ENCODE peak calls at places on chromosomes 1 and 21, in five cellular contexts. One of them, this sample, is unnamed. For H3K4me1 and H3K27me3, the result is how much of the 10 kb centered on the place peaks cover.

GRCh38 chr1:89605692-89606091 is 27.2 kb upstream of the LRRC8C start:
- DNase-seq in left ventricle myocardium inferior: no peak
- DNase-seq in adrenal gland: peak
- DNase-seq in sigmoid colon: no peak
- DNase-seq in endodermal cell: no peak
- DNase-seq in this sample: no peak

GRCh38 chr1:156241311-156241811 is 623 bp upstream of the BGLAP start:
- DNase-seq in left ventricle myocardium inferior: no peak
- DNase-seq in adrenal gland: no peak
- DNase-seq in sigmoid colon: no peak
- DNase-seq in endodermal cell: no peak
- DNase-seq in this sample: no peak

GRCh38 chr1:6454856-6455751 is 10.9 kb downstream of the TNFRSF25 start:
- DNase-seq in left ventricle myocardium inferior: no peak
- DNase-seq in adrenal gland: no peak
- DNase-seq in sigmoid colon: no peak
- DNase-seq in endodermal cell: peak
- DNase-seq in this sample: no peak

GRCh38 chr21:35559128-35559831 is 501.0 kb downstream of the SETD4 start:
- DNase-seq in left ventricle myocardium inferior: no peak
- DNase-seq in adrenal gland: peak
- DNase-seq in sigmoid colon: no peak
- DNase-seq in endodermal cell: no peak
- DNase-seq in this sample: no peak

GRCh38 chr1:225746361-225747179 is 31.1 kb upstream of the SRP9 start:
- DNase-seq in left ventricle myocardium inferior: peak
- DNase-seq in adrenal gland: peak
- DNase-seq in sigmoid colon: peak
- DNase-seq in endodermal cell: peak
- DNase-seq in this sample: peak

GRCh38 chr1:201555593-201555945 is 16.6 kb downstream of the NAV1 start:
- DNase-seq in left ventricle myocardium inferior: no peak
- DNase-seq in adrenal gland: no peak
- DNase-seq in sigmoid colon: peak
- DNase-seq in endodermal cell: peak
- DNase-seq in this sample: peak

GRCh38 chr21:33461538-33462250 is 18.1 kb downstream of the TMEM50B start:
- DNase-seq in left ventricle myocardium inferior: no peak
- DNase-seq in adrenal gland: no peak
- DNase-seq in sigmoid colon: no peak
- DNase-seq in endodermal cell: no peak
- DNase-seq in this sample: no peak

GRCh38 chr1:176515310-176515709 is 52.3 kb downstream of the PAPPA2 start:
- DNase-seq in left ventricle myocardium inferior: no peak
- DNase-seq in adrenal gland: no peak
- DNase-seq in sigmoid colon: no peak
- DNase-seq in endodermal cell: no peak
- DNase-seq in this sample: no peak

GRCh38 chr1:228004331-228004871 is 2.4 kb upstream of the WNT3A start:
- DNase-seq in left ventricle myocardium inferior: no peak
- DNase-seq in adrenal gland: no peak
- DNase-seq in sigmoid colon: peak
- DNase-seq in endodermal cell: peak
- DNase-seq in this sample: peak

GRCh38 chr1:20255666-20256065 is 35.0 kb upstream of the VWA5B1 start:
- DNase-seq in left ventricle myocardium inferior: no peak
- DNase-seq in adrenal gland: no peak
- DNase-seq in sigmoid colon: no peak
- DNase-seq in endodermal cell: peak
- DNase-seq in this sample: no peak

GRCh38 chr1:14135070-14135469 is 435.1 kb downstream of the PRDM2 start:
- DNase-seq in left ventricle myocardium inferior: no peak
- DNase-seq in adrenal gland: no peak
- DNase-seq in sigmoid colon: no peak
- DNase-seq in endodermal cell: no peak
- DNase-seq in this sample: no peak

GRCh38 chr1:162022626-162023025 is 1.0 kb downstream of the OLFML2B start:
- DNase-seq in left ventricle myocardium inferior: no peak
- DNase-seq in adrenal gland: no peak
- DNase-seq in sigmoid colon: no peak
- DNase-seq in endodermal cell: peak
- DNase-seq in this sample: no peak

GRCh38 chr21:23162213-23162946 is 2164.2 kb downstream of the NCAM2 start:
- DNase-seq in left ventricle myocardium inferior: no peak
- DNase-seq in adrenal gland: no peak
- DNase-seq in sigmoid colon: no peak
- DNase-seq in endodermal cell: no peak
- DNase-seq in this sample: no peak

GRCh38 chr1:20666804-20667203 is 5.6 kb upstream of the DDOST start:
- DNase-seq in left ventricle myocardium inferior: no peak
- DNase-seq in adrenal gland: no peak
- DNase-seq in sigmoid colon: no peak
- DNase-seq in endodermal cell: no peak
- DNase-seq in this sample: no peak

GRCh38 chr1:100773444-100773843 is 53.9 kb downstream of the VCAM1 start:
- DNase-seq in left ventricle myocardium inferior: no peak
- DNase-seq in adrenal gland: no peak
- DNase-seq in sigmoid colon: no peak
- DNase-seq in endodermal cell: no peak
- DNase-seq in this sample: no peak

GRCh38 chr1:114618606-114619005 is 37.2 kb upstream of the BCAS2 start:
- DNase-seq in left ventricle myocardium inferior: no peak
- DNase-seq in adrenal gland: no peak
- DNase-seq in sigmoid colon: no peak
- DNase-seq in endodermal cell: no peak
- DNase-seq in this sample: no peak

GRCh38 chr1:159076753-159077656 is at the start of gene AIM2:
- DNase-seq in left ventricle myocardium inferior: no peak
- DNase-seq in adrenal gland: no peak
- DNase-seq in sigmoid colon: no peak
- DNase-seq in endodermal cell: no peak
- DNase-seq in this sample: peak

GRCh38 chr1:71080178-71080781 is 555 bp downstream of the ZRANB2 start:
- DNase-seq in left ventricle myocardium inferior: no peak
- DNase-seq in adrenal gland: peak
- DNase-seq in sigmoid colon: no peak
- DNase-seq in endodermal cell: no peak
- DNase-seq in this sample: no peak

GRCh38 chr1:36287595-36287994 is 18.6 kb upstream of the SH3D21 start:
- DNase-seq in left ventricle myocardium inferior: no peak
- DNase-seq in adrenal gland: no peak
- DNase-seq in sigmoid colon: no peak
- DNase-seq in endodermal cell: no peak
- DNase-seq in this sample: no peak

GRCh38 chr21:21898801-21899200 is 900.6 kb downstream of the NCAM2 start:
- DNase-seq in left ventricle myocardium inferior: no peak
- DNase-seq in adrenal gland: no peak
- DNase-seq in sigmoid colon: no peak
- DNase-seq in endodermal cell: no peak
- DNase-seq in this sample: no peak

GRCh38 chr1:117674521-117675400 is 68.9 kb downstream of the TENT5C start:
- DNase-seq in left ventricle myocardium inferior: no peak
- DNase-seq in adrenal gland: no peak
- DNase-seq in sigmoid colon: no peak
- DNase-seq in endodermal cell: peak
- DNase-seq in this sample: no peak

GRCh38 chr1:38991638-38992449 is 768 bp downstream of the AKIRIN1 start:
- DNase-seq in left ventricle myocardium inferior: peak
- DNase-seq in adrenal gland: peak
- DNase-seq in sigmoid colon: peak
- DNase-seq in endodermal cell: peak
- DNase-seq in this sample: peak

GRCh38 chr1:171434717-171435346 is 50.5 kb upstream of the PRRC2C start:
- DNase-seq in left ventricle myocardium inferior: no peak
- DNase-seq in adrenal gland: peak
- DNase-seq in sigmoid colon: peak
- DNase-seq in endodermal cell: no peak
- DNase-seq in this sample: no peak

GRCh38 chr21:25561668-25562641 is 45.3 kb downstream of the MRPL39 start:
- DNase-seq in left ventricle myocardium inferior: peak
- DNase-seq in adrenal gland: peak
- DNase-seq in sigmoid colon: peak
- DNase-seq in endodermal cell: peak
- DNase-seq in this sample: peak

GRCh38 chr21:38925923-38926322 is 120.2 kb downstream of the ETS2 start:
- DNase-seq in left ventricle myocardium inferior: peak
- DNase-seq in adrenal gland: peak
- DNase-seq in sigmoid colon: peak
- DNase-seq in endodermal cell: no peak
- DNase-seq in this sample: no peak

GRCh38 chr1:199780091-199780490 is 247.4 kb upstream of the NR5A2 start:
- DNase-seq in left ventricle myocardium inferior: no peak
- DNase-seq in adrenal gland: no peak
- DNase-seq in sigmoid colon: no peak
- DNase-seq in endodermal cell: no peak
- DNase-seq in this sample: no peak

GRCh38 chr1:42941640-42942330 is 16.9 kb downstream of the SLC2A1 start:
- DNase-seq in left ventricle myocardium inferior: peak
- DNase-seq in adrenal gland: peak
- DNase-seq in sigmoid colon: peak
- DNase-seq in endodermal cell: peak
- DNase-seq in this sample: peak

GRCh38 chr1:153880962-153881361 is 41.8 kb downstream of the GATAD2B start:
- DNase-seq in left ventricle myocardium inferior: peak
- DNase-seq in adrenal gland: peak
- DNase-seq in sigmoid colon: peak
- DNase-seq in endodermal cell: no peak
- DNase-seq in this sample: peak

GRCh38 chr1:162003061-162003824 is 20.4 kb downstream of the OLFML2B start:
- DNase-seq in left ventricle myocardium inferior: no peak
- DNase-seq in adrenal gland: peak
- DNase-seq in sigmoid colon: peak
- DNase-seq in endodermal cell: peak
- DNase-seq in this sample: no peak

GRCh38 chr1:31216016-31216415 is 23.7 kb downstream of the NKAIN1 start:
- DNase-seq in left ventricle myocardium inferior: peak
- DNase-seq in adrenal gland: peak
- DNase-seq in sigmoid colon: no peak
- DNase-seq in endodermal cell: peak
- DNase-seq in this sample: no peak

GRCh38 chr1:2060082-2060481 is 9.9 kb downstream of the PRKCZ start:
- DNase-seq in left ventricle myocardium inferior: no peak
- DNase-seq in adrenal gland: no peak
- DNase-seq in sigmoid colon: no peak
- DNase-seq in endodermal cell: no peak
- DNase-seq in this sample: peak

GRCh38 chr1:229107302-229107815 is 163.6 kb upstream of the RAB4A start:
- DNase-seq in left ventricle myocardium inferior: no peak
- DNase-seq in adrenal gland: no peak
- DNase-seq in sigmoid colon: peak
- DNase-seq in endodermal cell: peak
- DNase-seq in this sample: no peak

GRCh38 chr1:152743371-152744145 is 14.3 kb upstream of the KPRP start:
- DNase-seq in left ventricle myocardium inferior: no peak
- DNase-seq in adrenal gland: no peak
- DNase-seq in sigmoid colon: no peak
- DNase-seq in endodermal cell: no peak
- DNase-seq in this sample: no peak

GRCh38 chr1:245986404-245987221 is 520.5 kb downstream of the SMYD3 start:
- DNase-seq in left ventricle myocardium inferior: no peak
- DNase-seq in adrenal gland: no peak
- DNase-seq in sigmoid colon: no peak
- DNase-seq in endodermal cell: no peak
- DNase-seq in this sample: no peak

GRCh38 chr21:45431781-45432572 is 27.0 kb downstream of the COL18A1 start:
- DNase-seq in left ventricle myocardium inferior: no peak
- DNase-seq in adrenal gland: no peak
- DNase-seq in sigmoid colon: no peak
- DNase-seq in endodermal cell: no peak
- DNase-seq in this sample: no peak
- H3K4me1 ChIP-seq in left ventricle myocardium inferior: half or more
- H3K4me1 ChIP-seq in adrenal gland: under half
- H3K4me1 ChIP-seq in sigmoid colon: half or more
- H3K4me1 ChIP-seq in endodermal cell: under half
- H3K4me1 ChIP-seq in this sample: under half

DNA sequence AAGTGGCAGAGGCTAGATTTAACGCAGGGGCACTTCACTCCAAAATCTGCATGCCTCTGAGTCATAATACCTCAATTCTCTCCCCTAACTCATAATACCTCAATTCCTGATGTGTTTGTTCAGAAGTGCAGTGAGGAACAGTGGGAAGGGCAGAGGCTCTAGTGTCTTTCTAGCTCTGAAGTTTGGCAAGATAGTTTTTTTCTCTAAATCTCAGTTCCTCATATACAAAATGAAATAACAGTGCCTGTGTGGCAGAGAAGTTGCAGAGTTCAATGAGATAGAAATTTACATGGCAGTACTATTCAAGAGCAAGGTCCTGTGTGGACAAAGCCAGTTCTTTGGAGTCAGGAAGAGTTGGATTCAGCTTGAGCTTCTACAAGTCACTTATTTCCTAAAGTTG is 9.8 kb downstream of the JUN start:
- DNase-seq in left ventricle myocardium inferior: no peak
- DNase-seq in adrenal gland: no peak
- DNase-seq in sigmoid colon: no peak
- DNase-seq in endodermal cell: no peak
- DNase-seq in this sample: no peak
- H3K27ac ChIP-seq in left ventricle myocardium inferior: peak
- H3K27ac ChIP-seq in adrenal gland: no peak
- H3K27ac ChIP-seq in sigmoid colon: peak
- H3K27ac ChIP-seq in endodermal cell: no peak
- H3K27ac ChIP-seq in this sample: peak

DNA sequence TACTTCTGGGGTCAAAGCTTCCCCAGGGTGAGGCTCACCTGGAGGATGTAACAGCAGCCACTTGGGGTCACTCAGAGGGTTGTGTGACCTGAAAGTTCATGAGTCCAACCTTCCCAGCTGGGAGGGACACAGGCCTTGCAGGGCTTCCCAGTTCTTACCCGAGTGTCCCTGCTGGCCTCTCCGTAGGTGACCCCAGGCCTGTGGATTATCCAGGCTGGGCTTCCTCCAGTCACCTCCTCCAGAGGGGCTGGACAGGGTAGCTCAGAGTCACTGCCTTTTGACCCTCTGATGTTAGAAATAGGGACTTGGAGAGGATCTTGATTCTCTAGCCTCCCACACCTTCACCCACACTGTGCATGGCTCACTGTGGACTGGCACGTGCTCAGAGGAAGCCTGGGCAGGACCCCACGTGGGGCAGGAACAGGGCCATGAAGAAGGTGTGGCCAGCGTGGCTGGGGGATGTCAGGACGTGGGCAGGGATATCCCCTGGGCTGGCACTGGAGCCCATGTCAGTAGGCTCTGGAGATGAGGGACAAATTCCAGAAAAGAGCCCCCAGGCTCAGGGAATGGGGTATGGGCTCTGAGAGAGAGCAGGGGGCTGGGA is 131.8 kb downstream of the ACTL8 start:
- DNase-seq in left ventricle myocardium inferior: no peak
- DNase-seq in adrenal gland: no peak
- DNase-seq in sigmoid colon: no peak
- DNase-seq in endodermal cell: peak
- DNase-seq in this sample: no peak
- H3K27me3 ChIP-seq in left ventricle myocardium inferior: under half
- H3K27me3 ChIP-seq in adrenal gland: under half
- H3K27me3 ChIP-seq in sigmoid colon: under half
- H3K27me3 ChIP-seq in endodermal cell: under half
- H3K27me3 ChIP-seq in this sample: under half

GRCh38 chr1:235079443-235079967 is 49.1 kb downstream of the TOMM20 start:
- DNase-seq in left ventricle myocardium inferior: no peak
- DNase-seq in adrenal gland: peak
- DNase-seq in sigmoid colon: no peak
- DNase-seq in endodermal cell: peak
- DNase-seq in this sample: peak
- H3K4me1 ChIP-seq in left ventricle myocardium inferior: half or more
- H3K4me1 ChIP-seq in adrenal gland: half or more
- H3K4me1 ChIP-seq in sigmoid colon: under half
- H3K4me1 ChIP-seq in endodermal cell: under half
- H3K4me1 ChIP-seq in this sample: half or more

This sample was measured in lower lobe of right lung.